ENCODE peak calls at places on chromosomes 4 and X, in five cellular contexts. One of them, this sample, is unnamed.

GRCh38 chr4:19329631-19330030 is 922.1 kb upstream of the SLIT2 start:
- DNase-seq in NB4: no peak
- DNase-seq in stomach: no peak
- DNase-seq in adrenal gland: no peak
- DNase-seq in A549: no peak
- DNase-seq in this sample: no peak

GRCh38 chr4:26058537-26058936 is 144.5 kb downstream of the SMIM20 start:
- DNase-seq in adrenal gland: no peak
- DNase-seq in A549: no peak
- DNase-seq in NB4: no peak
- DNase-seq in stomach: peak; percentile 58
- DNase-seq in this sample: no peak

GRCh38 chrX:131633285-131633917 is 89.5 kb downstream of the OR13H1 start:
- DNase-seq in NB4: peak; percentile 57
- DNase-seq in A549: peak; percentile 65
- DNase-seq in stomach: peak; percentile 58
- DNase-seq in adrenal gland: peak; percentile 68
- DNase-seq in this sample: peak; percentile 37

GRCh38 chrX:132820675-132821074 is 137.8 kb downstream of the HS6ST2 start:
- DNase-seq in NB4: no peak
- DNase-seq in adrenal gland: no peak
- DNase-seq in stomach: no peak
- DNase-seq in A549: no peak
- DNase-seq in this sample: no peak

GRCh38 chrX:129581904-129582303 is 41.8 kb downstream of the OCRL start:
- DNase-seq in adrenal gland: no peak
- DNase-seq in stomach: no peak
- DNase-seq in NB4: no peak
- DNase-seq in A549: no peak
- DNase-seq in this sample: no peak

GRCh38 chr4:2254665-2255500 is 7.0 kb downstream of the MXD4 start:
- DNase-seq in A549: no peak
- DNase-seq in adrenal gland: no peak
- DNase-seq in NB4: no peak
- DNase-seq in stomach: peak; percentile 20
- DNase-seq in this sample: no peak

GRCh38 chr4:140256335-140256734 is 102.4 kb upstream of the MAML3 start:
- DNase-seq in stomach: no peak
- DNase-seq in A549: peak; percentile 65
- DNase-seq in adrenal gland: peak; percentile 80
- DNase-seq in NB4: no peak
- DNase-seq in this sample: no peak

GRCh38 chrX:12814434-12814833 is 23.2 kb downstream of the PRPS2 start:
- DNase-seq in NB4: peak; percentile 52
- DNase-seq in adrenal gland: peak; percentile 29
- DNase-seq in stomach: peak; percentile 36
- DNase-seq in A549: peak; percentile 59
- DNase-seq in this sample: no peak

GRCh38 chr4:36587909-36588472 is 306.6 kb downstream of the DTHD1 start:
- DNase-seq in A549: no peak
- DNase-seq in adrenal gland: no peak
- DNase-seq in NB4: no peak
- DNase-seq in stomach: no peak
- DNase-seq in this sample: no peak

GRCh38 chr4:187084696-187085095 is 361.0 kb upstream of the FAT1 start:
- DNase-seq in NB4: no peak
- DNase-seq in adrenal gland: no peak
- DNase-seq in stomach: no peak
- DNase-seq in A549: no peak
- DNase-seq in this sample: no peak

GRCh38 chrX:13936804-13937203 is 92.9 kb downstream of the GEMIN8 start:
- DNase-seq in stomach: no peak
- DNase-seq in A549: no peak
- DNase-seq in adrenal gland: no peak
- DNase-seq in NB4: no peak
- DNase-seq in this sample: no peak

GRCh38 chr4:10403633-10404445 is 53.4 kb downstream of the ZNF518B start:
- DNase-seq in adrenal gland: no peak
- DNase-seq in NB4: peak; percentile 55
- DNase-seq in A549: peak; percentile 31
- DNase-seq in stomach: no peak
- DNase-seq in this sample: no peak

GRCh38 chr4:93646225-93646930 is 182.2 kb upstream of the ATOH1 start:
- DNase-seq in adrenal gland: no peak
- DNase-seq in NB4: no peak
- DNase-seq in A549: peak; percentile 9
- DNase-seq in stomach: no peak
- DNase-seq in this sample: no peak

GRCh38 chr4:64545593-64545992 is 136.3 kb upstream of the TECRL start:
- DNase-seq in A549: no peak
- DNase-seq in stomach: no peak
- DNase-seq in adrenal gland: no peak
- DNase-seq in NB4: no peak
- DNase-seq in this sample: no peak

DNA sequence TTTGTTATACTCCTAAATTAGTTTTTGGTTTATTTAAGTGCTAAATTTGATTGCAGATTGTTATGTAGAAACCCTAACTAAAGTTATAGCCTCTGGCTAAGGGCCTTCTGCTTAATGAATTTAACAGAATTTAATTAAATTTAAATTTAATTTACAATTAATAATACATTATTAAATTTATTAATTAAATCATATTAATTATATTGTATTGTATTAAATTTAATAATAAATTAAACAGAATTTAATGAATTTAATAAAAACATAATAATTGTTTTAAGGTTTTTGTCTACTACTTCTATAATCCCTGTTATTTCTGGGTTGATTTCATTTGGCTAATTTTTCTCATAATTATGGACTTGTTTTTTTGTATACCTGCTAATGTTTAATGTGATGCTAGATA is 141.9 kb upstream of the TECRL start:
- DNase-seq in A549: no peak
- DNase-seq in stomach: no peak
- DNase-seq in adrenal gland: no peak
- DNase-seq in NB4: no peak
- DNase-seq in this sample: no peak
- TF ChIP-seq POLR2A in A549: no peak
- TF ChIP-seq POLR2A in stomach: no peak
- TF ChIP-seq POLR2A in adrenal gland: no peak
- TF ChIP-seq POLR2A in NB4: no peak
- TF ChIP-seq POLR2A in this sample: no peak

DNA sequence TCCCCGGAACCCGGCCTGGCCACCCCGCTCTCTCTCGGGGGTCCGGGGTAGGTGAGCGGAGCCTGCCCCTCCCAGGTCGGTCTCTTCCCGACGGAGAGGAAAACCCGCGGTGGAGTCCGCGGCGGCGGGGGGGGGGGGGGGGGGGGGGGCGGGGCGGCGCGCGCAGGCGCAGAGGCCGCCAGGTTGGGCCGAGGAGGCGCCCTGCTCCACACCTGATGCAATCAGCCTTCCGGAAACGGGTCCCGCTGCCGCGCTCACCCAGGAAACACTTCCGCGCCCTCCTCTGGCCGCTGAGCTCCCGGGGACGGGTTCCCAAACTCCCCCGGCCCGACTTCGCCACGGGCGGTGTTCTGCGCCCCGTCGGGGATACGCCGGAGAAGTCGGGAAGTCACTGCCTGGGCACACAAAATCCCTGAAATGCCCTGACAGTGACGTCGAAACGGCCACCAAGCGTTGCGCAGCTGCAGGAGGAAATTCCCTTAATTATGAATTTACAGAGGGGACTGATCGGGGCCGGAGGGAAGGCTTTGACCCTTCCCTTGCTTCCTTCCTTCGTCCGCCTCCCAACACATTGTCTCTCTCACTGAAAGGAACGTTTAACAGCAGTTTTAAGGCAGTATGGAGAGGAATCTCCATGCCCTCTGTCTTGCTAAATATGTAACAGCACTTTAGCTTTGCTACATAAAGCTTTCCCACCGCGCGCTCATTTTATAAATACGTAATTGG is 2.1 kb upstream of the APBB2 start:
- DNase-seq in adrenal gland: peak; percentile 80
- DNase-seq in stomach: peak; percentile 87
- DNase-seq in NB4: peak; percentile 86
- DNase-seq in A549: peak; percentile 87
- DNase-seq in this sample: peak; percentile 65
- TF ChIP-seq POLR2A in adrenal gland: peak; percentile 75
- TF ChIP-seq POLR2A in stomach: no peak
- TF ChIP-seq POLR2A in NB4: no peak
- TF ChIP-seq POLR2A in A549: peak; percentile 51
- TF ChIP-seq POLR2A in this sample: no peak

GRCh38 chrX:75155830-75156525 is at the start of gene ABCB7:
- DNase-seq in adrenal gland: peak; percentile 66
- DNase-seq in stomach: peak; percentile 57
- DNase-seq in A549: peak; percentile 79
- DNase-seq in NB4: peak; percentile 82
- DNase-seq in this sample: peak; percentile 53
- TF ChIP-seq POLR2A in adrenal gland: peak; percentile 37
- TF ChIP-seq POLR2A in stomach: no peak
- TF ChIP-seq POLR2A in A549: peak; percentile 35
- TF ChIP-seq POLR2A in NB4: peak; percentile 32
- TF ChIP-seq POLR2A in this sample: no peak

DNA sequence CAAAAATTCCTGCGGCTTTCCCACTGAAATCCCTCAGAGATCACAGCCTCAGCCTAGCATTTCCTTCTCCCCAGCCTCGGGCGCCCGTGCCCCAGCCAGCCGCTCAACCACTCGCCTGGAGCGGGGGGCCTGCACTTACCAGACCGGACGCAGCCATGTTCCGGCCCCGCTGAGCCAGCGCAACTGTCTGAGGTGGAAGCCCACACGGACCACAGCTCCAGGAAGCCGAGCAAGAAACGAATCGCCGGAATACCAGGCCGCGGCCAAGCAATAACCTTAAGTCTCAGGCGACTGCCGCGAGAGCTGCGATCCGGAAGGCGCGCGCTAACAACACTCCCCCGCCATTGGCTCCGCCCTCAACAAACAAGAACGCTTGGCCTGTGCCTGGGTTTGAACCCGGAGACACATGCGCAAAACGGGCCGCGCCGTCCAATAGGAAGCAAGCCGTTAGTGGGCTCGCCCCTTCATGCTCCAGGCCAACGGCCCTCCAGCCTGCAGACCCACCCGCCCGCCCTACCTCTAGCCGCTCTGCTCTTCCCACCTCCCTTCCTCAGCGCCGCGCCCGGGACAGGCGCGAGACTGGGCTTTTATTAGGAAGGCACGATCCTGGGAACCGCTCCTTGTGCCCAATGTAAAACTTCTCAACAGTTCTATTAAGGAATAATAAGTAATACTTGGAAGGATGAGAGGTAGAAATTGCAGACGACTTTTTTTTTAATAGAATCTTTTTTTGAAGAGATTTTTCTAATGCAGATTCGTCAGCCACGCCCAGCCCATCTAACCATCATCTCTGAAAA is at the start of gene CENPC:
- DNase-seq in adrenal gland: peak; percentile 98
- DNase-seq in NB4: peak; percentile 98
- DNase-seq in A549: peak; percentile 97
- DNase-seq in stomach: peak; percentile 96
- DNase-seq in this sample: peak; percentile 97
- TF ChIP-seq POLR2A in adrenal gland: peak; percentile 96
- TF ChIP-seq POLR2A in NB4: peak; percentile 91
- TF ChIP-seq POLR2A in A549: peak; percentile 39
- TF ChIP-seq POLR2A in stomach: no peak
- TF ChIP-seq POLR2A in this sample: no peak

DNA sequence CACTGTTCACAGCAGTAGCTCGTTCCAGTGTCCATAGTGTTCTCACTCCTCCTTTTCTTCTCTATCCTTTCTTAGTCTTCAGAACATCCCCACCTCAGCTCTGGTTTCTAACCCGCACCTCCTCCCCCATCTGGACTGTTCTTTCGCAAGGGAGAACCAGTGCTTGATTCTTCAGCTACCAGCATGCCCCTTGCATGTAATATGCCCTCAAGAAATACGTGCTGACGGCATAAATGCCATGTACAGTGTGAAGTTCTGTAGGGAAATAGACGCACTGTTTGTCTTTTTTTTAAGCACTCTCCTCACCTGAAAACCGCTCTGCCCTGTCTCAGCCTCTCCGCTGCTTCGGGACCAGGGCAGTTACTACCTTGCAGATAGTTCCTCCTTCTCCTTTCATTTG is 5.3 kb downstream of the CLDN22 start:
- DNase-seq in A549: no peak
- DNase-seq in NB4: no peak
- DNase-seq in adrenal gland: no peak
- DNase-seq in stomach: no peak
- DNase-seq in this sample: no peak
- TF ChIP-seq POLR2A in A549: no peak
- TF ChIP-seq POLR2A in NB4: no peak
- TF ChIP-seq POLR2A in adrenal gland: no peak
- TF ChIP-seq POLR2A in stomach: no peak
- TF ChIP-seq POLR2A in this sample: no peak

This sample was measured in heart left ventricle.